ENCODE peak calls at places on chromosomes 3 and 15, in eight cellular contexts. T is heart right ventricle; Q is DND-41; F is right atrium auricular region; L is AG04450; C is CD8-positive, alpha-beta T cell; G is fibroblast of mammary gland; N is left lung. V is an unnamed sample.

GRCh38 chr15:72489943-72490554 is 15.9 kb downstream of the ARIH1 start:
- DNase-seq in T (no peak), Q (no peak), F (no peak), L (no peak), C (no peak), G (no peak), N (no peak), V (no peak)

GRCh38 chr15:39320886-39321285 is 260.0 kb upstream of the THBS1 start:
- DNase-seq in T (no peak), Q (no peak), F (no peak), L (no peak), C (no peak), G (no peak), N (no peak), V (no peak)

GRCh38 chr3:111903067-111903511 is 44.0 kb downstream of the PHLDB2 start:
- DNase-seq in T (no peak), Q (no peak), F (no peak), L (peak), C (no peak), G (peak), N (no peak), V (no peak)

GRCh38 chr3:9826815-9827574 is 16.8 kb downstream of the RPUSD3 start:
- DNase-seq in T (no peak), Q (peak), F (no peak), L (no peak), C (no peak), G (peak), N (no peak), V (no peak)

GRCh38 chr3:11558002-11558401 is 85.7 kb downstream of the VGLL4 start:
- DNase-seq in T (no peak), Q (no peak), F (no peak), L (no peak), C (no peak), G (peak), N (no peak), V (no peak)

GRCh38 chr3:49305608-49306007 is 28.6 kb upstream of the C3orf62 start:
- DNase-seq in T (no peak), Q (no peak), F (no peak), L (no peak), C (no peak), G (no peak), N (no peak), V (no peak)

GRCh38 chr3:187799942-187800637 is 54.8 kb upstream of the BCL6 start:
- DNase-seq in T (no peak), Q (no peak), F (no peak), L (no peak), C (no peak), G (no peak), N (no peak), V (no peak)

GRCh38 chr3:61967937-61968336 is 405.4 kb downstream of the FEZF2 start:
- DNase-seq in T (no peak), Q (no peak), F (no peak), L (no peak), C (no peak), G (no peak), N (no peak), V (no peak)

GRCh38 chr3:15682766-15683165 is 81.2 kb downstream of the BTD start:
- DNase-seq in T (no peak), Q (no peak), F (no peak), L (no peak), C (no peak), G (peak), N (no peak), V (no peak)

GRCh38 chr3:98038241-98038640 is 3.1 kb upstream of the GABRR3 start:
- DNase-seq in T (no peak), Q (no peak), F (no peak), L (no peak), C (no peak), G (peak), N (no peak), V (no peak)

GRCh38 chr3:57298041-57298440 is 5.6 kb upstream of the ASB14 start:
- DNase-seq in T (no peak), Q (no peak), F (no peak), L (no peak), C (no peak), G (peak), N (no peak), V (no peak)

GRCh38 chr3:72820405-72820804 is 27.8 kb downstream of the SHQ1 start:
- DNase-seq in T (no peak), Q (no peak), F (no peak), L (no peak), C (no peak), G (peak), N (no peak), V (no peak)

GRCh38 chr3:99319961-99320360 is 318.4 kb upstream of the COL8A1 start:
- DNase-seq in T (no peak), Q (no peak), F (no peak), L (peak), C (no peak), G (peak), N (no peak), V (no peak)

GRCh38 chr3:150830094-150830681 is 67.2 kb upstream of the SIAH2 start:
- DNase-seq in T (no peak), Q (peak), F (no peak), L (no peak), C (no peak), G (no peak), N (no peak), V (no peak)

GRCh38 chr15:98311566-98312188 is 336.7 kb upstream of the IGF1R start:
- DNase-seq in T (peak), Q (peak), F (peak), L (peak), C (peak), G (peak), N (peak), V (no peak)

GRCh38 chr3:169244119-169244864 is 419.2 kb downstream of the MECOM start:
- DNase-seq in T (no peak), Q (no peak), F (no peak), L (no peak), C (no peak), G (no peak), N (no peak), V (no peak)

GRCh38 chr15:63597033-63597790 is at the start of gene FBXL22:
- DNase-seq in T (peak), Q (no peak), F (no peak), L (peak), C (no peak), G (no peak), N (peak), V (no peak)

GRCh38 chr3:96071107-96071506 is 743.3 kb upstream of the EPHA6 start:
- DNase-seq in T (no peak), Q (no peak), F (no peak), L (no peak), C (no peak), G (no peak), N (no peak), V (no peak)

GRCh38 chr3:58009026-58009748 is 965 bp downstream of the FLNB start:
- DNase-seq in T (peak), Q (peak), F (no peak), L (no peak), C (peak), G (no peak), N (peak), V (no peak)

GRCh38 chr3:194134231-194134756 is 1.7 kb upstream of the HES1 start:
- DNase-seq in T (peak), Q (peak), F (peak), L (no peak), C (no peak), G (peak), N (peak), V (no peak)

GRCh38 chr3:164458986-164459385 is 619.3 kb downstream of the SI start:
- DNase-seq in T (no peak), Q (no peak), F (no peak), L (no peak), C (no peak), G (peak), N (no peak), V (no peak)

GRCh38 chr3:172939651-172940293 is 189.2 kb downstream of the ECT2 start:
- DNase-seq in T (no peak), Q (no peak), F (no peak), L (no peak), C (no peak), G (no peak), N (no peak), V (no peak)

GRCh38 chr15:31080618-31081017 is 20.9 kb downstream of the TRPM1 start:
- DNase-seq in T (peak), Q (no peak), F (peak), L (no peak), C (no peak), G (no peak), N (peak), V (no peak)

GRCh38 chr15:80942266-80942665 is 47.4 kb downstream of the MESD start:
- DNase-seq in T (no peak), Q (no peak), F (no peak), L (no peak), C (no peak), G (no peak), N (no peak), V (no peak)

GRCh38 chr3:70775257-70775656 is 462.8 kb upstream of the MDFIC2 start:
- DNase-seq in T (no peak), Q (no peak), F (no peak), L (no peak), C (no peak), G (no peak), N (no peak), V (no peak)

GRCh38 chr3:191066669-191067068 is 132.4 kb upstream of the OSTN start:
- DNase-seq in T (no peak), Q (no peak), F (no peak), L (no peak), C (no peak), G (peak), N (no peak), V (no peak)

GRCh38 chr3:151912041-151912440 is 38.6 kb downstream of the SUCNR1 start:
- DNase-seq in T (no peak), Q (no peak), F (no peak), L (no peak), C (no peak), G (peak), N (no peak), V (no peak)

GRCh38 chr3:146152841-146153240 is 8.1 kb downstream of the PLOD2 start:
- DNase-seq in T (no peak), Q (no peak), F (no peak), L (no peak), C (no peak), G (no peak), N (no peak), V (no peak)

GRCh38 chr3:60384352-60384751 is 866.9 kb downstream of the FHIT start:
- DNase-seq in T (no peak), Q (no peak), F (no peak), L (no peak), C (no peak), G (no peak), N (no peak), V (no peak)

GRCh38 chr3:107619549-107619948 is 96.8 kb downstream of the BBX start:
- DNase-seq in T (no peak), Q (no peak), F (no peak), L (no peak), C (no peak), G (no peak), N (no peak), V (no peak)

GRCh38 chr3:182795383-182795782 is 2.1 kb downstream of the ATP11B start:
- DNase-seq in T (no peak), Q (peak), F (no peak), L (no peak), C (peak), G (peak), N (no peak), V (no peak)

GRCh38 chr3:175526609-175527280 is 667.6 kb downstream of the NAALADL2 start:
- DNase-seq in T (no peak), Q (no peak), F (no peak), L (no peak), C (no peak), G (peak), N (no peak), V (no peak)

GRCh38 chr3:195257454-195258448 is 13.2 kb downstream of the XXYLT1 start:
- DNase-seq in T (no peak), Q (no peak), F (no peak), L (no peak), C (peak), G (peak), N (no peak), V (no peak)

GRCh38 chr15:92886815-92887214 is 13.3 kb upstream of the CHD2 start:
- DNase-seq in T (no peak), Q (no peak), F (no peak), L (no peak), C (no peak), G (no peak), N (no peak), V (no peak)

GRCh38 chr3:51711352-51712019 is 4.6 kb downstream of the GRM2 start:
- DNase-seq in T (no peak), Q (no peak), F (no peak), L (no peak), C (peak), G (no peak), N (no peak), V (peak)

GRCh38 chr3:160162440-160162839 is 62.8 kb upstream of the C3orf80 start:
- DNase-seq in T (no peak), Q (no peak), F (no peak), L (no peak), C (no peak), G (no peak), N (no peak), V (no peak)

GRCh38 chr3:160159346-160159745 is 65.9 kb upstream of the C3orf80 start:
- DNase-seq in T (no peak), Q (no peak), F (no peak), L (no peak), C (no peak), G (no peak), N (no peak), V (no peak)

GRCh38 chr3:160159806-160160205 is 65.4 kb upstream of the C3orf80 start:
- DNase-seq in T (no peak), Q (no peak), F (no peak), L (no peak), C (no peak), G (no peak), N (no peak), V (no peak)

GRCh38 chr3:160168290-160168689 is 56.9 kb upstream of the C3orf80 start:
- DNase-seq in T (no peak), Q (no peak), F (no peak), L (no peak), C (no peak), G (no peak), N (no peak), V (no peak)

GRCh38 chr3:160163259-160163878 is 61.9 kb upstream of the C3orf80 start:
- DNase-seq in T (no peak), Q (no peak), F (no peak), L (peak), C (no peak), G (peak), N (no peak), V (no peak)
- TF ChIP-seq CTCF in T (peak), Q (peak), F (peak), L (peak), C (no peak), G (peak), N (no peak), V (peak)

DNA sequence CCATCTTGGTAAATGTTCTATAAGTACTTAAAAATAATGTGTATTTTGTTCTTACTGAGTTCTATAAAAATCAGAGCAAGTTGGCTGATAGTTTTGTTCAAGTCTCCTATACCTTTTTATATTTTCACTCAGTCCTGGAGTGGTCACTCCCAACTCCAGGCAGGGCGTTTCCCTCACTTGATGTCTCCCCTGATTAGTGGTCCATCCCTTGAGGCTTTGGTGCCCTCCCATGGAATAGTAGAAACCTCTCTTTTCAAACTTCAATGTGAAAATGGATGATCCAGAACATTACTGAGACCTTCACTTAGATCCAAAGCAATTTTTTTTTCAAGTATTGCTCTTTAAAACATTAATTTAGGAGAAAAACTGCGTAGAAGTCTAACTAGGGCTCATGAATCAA is 25.0 kb upstream of the SCN10A start:
- DNase-seq in T (no peak), Q (no peak), F (no peak), L (no peak), C (no peak), G (peak), N (no peak), V (no peak)
- TF ChIP-seq CTCF in T (peak), Q (no peak), F (peak), L (peak), C (no peak), G (peak), N (no peak), V (no peak)

DNA sequence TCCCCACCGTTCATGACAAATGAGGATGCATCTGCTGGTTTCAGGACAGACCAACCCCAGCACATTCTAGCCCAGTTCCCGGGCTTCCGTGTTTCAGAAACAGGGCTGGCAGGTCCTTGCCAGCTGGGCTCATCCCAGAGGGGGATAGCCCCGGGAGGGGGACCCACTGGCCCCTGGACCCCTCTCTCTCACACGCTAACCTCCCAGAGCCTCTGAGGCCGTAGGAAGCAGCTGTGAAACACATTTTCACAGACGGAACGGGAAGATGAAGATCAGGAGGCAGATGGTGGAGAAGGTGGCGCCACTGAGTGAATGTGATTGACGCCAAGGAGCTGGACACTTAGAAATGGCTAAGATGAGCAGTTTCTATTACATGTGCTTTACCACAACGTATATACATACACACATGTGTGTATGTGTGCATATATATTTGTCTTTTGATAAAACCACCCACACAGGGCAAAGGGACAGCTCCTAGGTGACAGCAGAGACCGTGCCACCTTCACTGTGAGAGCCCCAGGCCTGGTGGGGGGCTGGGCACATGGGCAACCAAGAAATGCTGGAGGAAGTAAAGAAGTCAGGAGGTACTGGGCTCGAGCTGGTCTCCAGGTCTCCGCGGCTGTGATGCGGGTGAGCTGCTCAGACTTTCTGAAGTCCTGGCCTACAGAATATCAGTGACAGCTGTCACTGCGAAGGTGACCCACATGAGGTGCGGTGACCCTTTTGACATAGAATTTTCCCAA is 168.6 kb upstream of the IQSEC1 start:
- DNase-seq in T (no peak), Q (no peak), F (no peak), L (no peak), C (no peak), G (no peak), N (no peak), V (no peak)
- TF ChIP-seq CTCF in T (no peak), Q (peak), F (no peak), L (no peak), C (no peak), G (no peak), N (no peak), V (no peak)

DNA sequence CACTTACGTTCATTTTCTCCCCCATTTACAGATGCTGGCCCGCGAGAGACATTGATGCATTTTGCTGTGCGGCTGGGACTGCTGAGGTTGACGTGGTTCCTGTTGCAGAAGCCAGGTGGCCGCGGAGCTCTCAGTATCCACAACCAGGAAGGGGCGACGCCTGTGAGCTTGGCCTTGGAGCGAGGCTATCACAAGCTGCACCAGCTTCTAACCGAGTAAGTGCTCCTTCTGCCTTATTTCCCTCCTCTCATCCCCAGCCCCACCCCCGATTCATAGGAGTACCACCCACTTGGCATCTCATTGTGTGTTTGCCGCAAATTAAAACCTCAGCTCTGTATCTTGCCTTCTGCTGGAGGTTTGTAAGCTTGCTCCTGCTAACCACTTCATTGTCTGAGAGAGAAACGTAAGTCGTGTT is 163.3 kb downstream of the AKAP13 start:
- DNase-seq in T (peak), Q (no peak), F (peak), L (no peak), C (peak), G (no peak), N (peak), V (no peak)
- TF ChIP-seq CTCF in T (peak), Q (no peak), F (peak), L (no peak), C (peak), G (no peak), N (peak), V (no peak)

GRCh38 chr3:101849714-101850326 is 506 bp downstream of the NFKBIZ start:
- DNase-seq in T (peak), Q (peak), F (no peak), L (no peak), C (peak), G (no peak), N (peak), V (peak)
- TF ChIP-seq CTCF in T (peak), Q (peak), F (peak), L (no peak), C (no peak), G (no peak), N (no peak), V (no peak)

GRCh38 chr3:124352143-124352528 is 360.2 kb upstream of the ROPN1 start:
- DNase-seq in T (no peak), Q (no peak), F (no peak), L (no peak), C (no peak), G (no peak), N (no peak), V (no peak)

GRCh38 chr3:124346487-124346886 is 354.6 kb upstream of the ROPN1 start:
- DNase-seq in T (no peak), Q (no peak), F (no peak), L (no peak), C (no peak), G (no peak), N (no peak), V (no peak)

GRCh38 chr3:124351430-124352142 is 359.7 kb upstream of the ROPN1 start:
- DNase-seq in T (no peak), Q (peak), F (no peak), L (peak), C (no peak), G (peak), N (no peak), V (peak)

GRCh38 chr3:124345845-124346244 is 353.9 kb upstream of the ROPN1 start:
- DNase-seq in T (no peak), Q (no peak), F (no peak), L (no peak), C (no peak), G (no peak), N (no peak), V (no peak)

DNA sequence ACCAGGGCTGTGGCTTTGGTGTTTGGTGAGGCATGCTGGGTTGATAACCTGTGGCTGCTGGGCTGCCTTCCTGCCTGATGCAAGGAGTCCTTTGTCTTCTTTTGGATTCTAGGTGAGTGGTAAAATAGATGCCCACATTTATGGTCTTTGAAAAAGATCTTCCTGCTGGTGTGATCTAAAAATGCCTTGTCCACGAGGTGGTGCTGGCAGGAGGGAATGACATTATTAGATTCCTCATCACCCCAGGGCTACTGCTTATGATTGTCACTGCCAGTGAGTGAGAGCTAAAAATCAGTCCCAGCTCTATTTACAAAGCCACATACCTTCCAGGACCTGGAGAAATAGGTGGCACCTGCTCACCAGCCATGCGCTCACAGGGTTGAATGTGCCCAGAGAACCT is 355.5 kb upstream of the ROPN1 start:
- DNase-seq in T (no peak), Q (no peak), F (no peak), L (no peak), C (no peak), G (no peak), N (no peak), V (no peak)
- TF ChIP-seq CTCF in T (peak), Q (no peak), F (peak), L (peak), C (no peak), G (no peak), N (no peak), V (no peak)

GRCh38 chr15:66844747-66845145 is 142.7 kb downstream of the SMAD6 start:
- DNase-seq in T (no peak), Q (no peak), F (no peak), L (no peak), C (no peak), G (no peak), N (no peak), V (no peak)
- TF ChIP-seq CTCF in T (no peak), Q (no peak), F (no peak), L (no peak), C (no peak), G (no peak), N (no peak), V (no peak)

V was measured in D721Med.